ENCODE peak calls at places on chromosomes 16 and 17, in nine cellular contexts. U is amygdala; L is AG20443; J is breast epithelium; M is mesendoderm; F is HT1080; A is hepatic stellate cell; V is neural crest cell; Z is CD4-positive, alpha-beta T cell. W is an unnamed sample.

GRCh38 chr16:84144301-84144858 is 597 bp downstream of the HSDL1 start:
- DNase-seq in U (peak), L (peak), J (no peak), M (peak), F (peak), A (peak), V (peak), Z (peak), W (peak)

GRCh38 chr17:64187093-64187895 is 57.4 kb upstream of the ERN1 start:
- DNase-seq in U (no peak), L (no peak), J (no peak), M (no peak), F (no peak), A (no peak), V (no peak), Z (no peak), W (no peak)

GRCh38 chr16:67228905-67229304 is 2.0 kb downstream of the TMEM208 start:
- DNase-seq in U (no peak), L (no peak), J (no peak), M (no peak), F (no peak), A (no peak), V (no peak), Z (no peak), W (no peak)

GRCh38 chr16:70715860-70716357 is 30.1 kb upstream of the MTSS2 start:
- DNase-seq in U (peak), L (no peak), J (no peak), M (no peak), F (no peak), A (no peak), V (no peak), Z (no peak), W (peak)

GRCh38 chr17:58577696-58578095 is 63.3 kb upstream of the MTMR4 start:
- DNase-seq in U (peak), L (peak), J (no peak), M (peak), F (peak), A (no peak), V (peak), Z (peak), W (peak)

GRCh38 chr16:86112178-86112577 is 213.2 kb downstream of the IRF8 start:
- DNase-seq in U (no peak), L (no peak), J (no peak), M (no peak), F (no peak), A (no peak), V (no peak), Z (no peak), W (no peak)

GRCh38 chr16:28042856-28043255 is 20.7 kb downstream of the GSG1L start:
- DNase-seq in U (no peak), L (peak), J (no peak), M (no peak), F (peak), A (no peak), V (no peak), Z (no peak), W (no peak)

GRCh38 chr17:14840616-14841231 is 424.4 kb downstream of the PMP22 start:
- DNase-seq in U (no peak), L (no peak), J (no peak), M (no peak), F (no peak), A (peak), V (no peak), Z (no peak), W (no peak)

GRCh38 chr17:34998205-34998604 is 17.9 kb downstream of the LIG3 start:
- DNase-seq in U (peak), L (peak), J (no peak), M (peak), F (peak), A (peak), V (peak), Z (peak), W (peak)

GRCh38 chr17:48429638-48430586 is at the start of gene SKAP1:
- DNase-seq in U (no peak), L (no peak), J (peak), M (peak), F (no peak), A (no peak), V (no peak), Z (peak), W (no peak)

GRCh38 chr17:16407911-16408588 is 7.3 kb upstream of the TRPV2 start:
- DNase-seq in U (peak), L (peak), J (no peak), M (no peak), F (peak), A (peak), V (no peak), Z (no peak), W (no peak)

GRCh38 chr16:86086471-86086870 is 187.5 kb downstream of the IRF8 start:
- DNase-seq in U (no peak), L (no peak), J (peak), M (no peak), F (no peak), A (no peak), V (no peak), Z (no peak), W (no peak)

GRCh38 chr17:47792457-47792856 is 29.1 kb downstream of the OSBPL7 start:
- DNase-seq in U (no peak), L (no peak), J (no peak), M (no peak), F (no peak), A (no peak), V (no peak), Z (no peak), W (no peak)

GRCh38 chr16:29915590-29916247 is 10.3 kb downstream of the KCTD13 start:
- DNase-seq in U (no peak), L (no peak), J (no peak), M (no peak), F (peak), A (no peak), V (no peak), Z (no peak), W (no peak)

GRCh38 chr16:13896543-13897182 is 23.3 kb upstream of the ERCC4 start:
- DNase-seq in U (no peak), L (no peak), J (no peak), M (peak), F (no peak), A (no peak), V (no peak), Z (no peak), W (no peak)

GRCh38 chr17:61411114-61411943 is 11.7 kb downstream of the TBX2 start:
- DNase-seq in U (no peak), L (peak), J (peak), M (peak), F (no peak), A (peak), V (peak), Z (no peak), W (peak)

GRCh38 chr16:86946396-86946795 is 368.0 kb downstream of the FOXL1 start:
- DNase-seq in U (no peak), L (no peak), J (no peak), M (peak), F (peak), A (peak), V (no peak), Z (no peak), W (peak)

GRCh38 chr16:69397821-69398521 is 12.2 kb upstream of the TERF2 start:
- DNase-seq in U (peak), L (peak), J (no peak), M (peak), F (peak), A (peak), V (peak), Z (no peak), W (no peak)

GRCh38 chr17:30203471-30203981 is 32.0 kb downstream of the SLC6A4 start:
- DNase-seq in U (no peak), L (no peak), J (no peak), M (peak), F (no peak), A (no peak), V (no peak), Z (no peak), W (no peak)

GRCh38 chr16:63998-64913 is 8.2 kb downstream of the RHBDF1 start:
- DNase-seq in U (no peak), L (no peak), J (peak), M (no peak), F (no peak), A (no peak), V (no peak), Z (no peak), W (no peak)

W was measured in H54.